ENCODE peak calls at places on chromosome 5, in five cellular contexts. O is mesothelial cell of epicardium, D is mucosa of descending colon, V is lung, R is AG04449. K is an unnamed sample.
A peak's percentile ranks its signal among the peaks of the same experiment; 100 is the strongest.

GRCh38 chr5:149931992-149932436 is 12.6 kb downstream of the PDE6A start:
- DNase-seq in D (no peak), O (no peak), V (no peak), R (no peak), K (no peak)

GRCh38 chr5:179120951-179121666 is 60.9 kb downstream of the ZNF354C start:
- DNase-seq in R (no peak), V (peak; percentile 13), O (no peak), D (no peak), K (no peak)

GRCh38 chr5:61440086-61440485 is 108.0 kb downstream of the ZSWIM6 start:
- DNase-seq in O (no peak), D (no peak), V (no peak), R (no peak), K (no peak)

GRCh38 chr5:98816574-98817222 is 43.2 kb downstream of the RGMB start:
- DNase-seq in O (no peak), V (peak; percentile 76), D (peak; percentile 42), R (no peak), K (no peak)

GRCh38 chr5:148107608-148108007 is 43.8 kb downstream of the SPINK5 start:
- DNase-seq in D (no peak), R (no peak), O (no peak), V (no peak), K (no peak)

GRCh38 chr5:39485075-39485474 is 60.3 kb upstream of the DAB2 start:
- DNase-seq in V (no peak), R (no peak), D (no peak), O (no peak), K (no peak)

GRCh38 chr5:172285226-172286143 is 1.9 kb upstream of the UBTD2 start:
- DNase-seq in V (no peak), O (no peak), D (no peak), R (no peak), K (no peak)

GRCh38 chr5:107468286-107468685 is 202.5 kb downstream of the EFNA5 start:
- DNase-seq in D (no peak), O (no peak), R (no peak), V (no peak), K (no peak)

GRCh38 chr5:75736273-75736672 is 19.0 kb upstream of the POC5 start:
- DNase-seq in R (no peak), D (no peak), V (no peak), O (no peak), K (no peak)

GRCh38 chr5:83255268-83255667 is 177.9 kb downstream of the XRCC4 start:
- DNase-seq in D (no peak), O (no peak), R (peak; percentile 5), V (no peak), K (no peak)

GRCh38 chr5:151628112-151628823 is 37.1 kb upstream of the FAT2 start:
- DNase-seq in O (no peak), V (no peak), D (no peak), R (peak; percentile 21), K (no peak)

GRCh38 chr5:126695081-126695480 is 81.9 kb upstream of the LMNB1 start:
- DNase-seq in R (no peak), D (no peak), V (no peak), O (no peak), K (no peak)

GRCh38 chr5:160837749-160838593 is 14.0 kb downstream of the ATP10B start:
- DNase-seq in D (no peak), O (no peak), R (no peak), V (no peak), K (no peak)

GRCh38 chr5:58905944-58906343 is 323.1 kb downstream of the RAB3C start:
- DNase-seq in V (no peak), R (no peak), O (no peak), D (no peak), K (no peak)

GRCh38 chr5:58901271-58901670 is 318.4 kb downstream of the RAB3C start:
- DNase-seq in D (no peak), V (no peak), R (no peak), O (no peak), K (no peak)

GRCh38 chr5:58904737-58905136 is 321.9 kb downstream of the RAB3C start:
- DNase-seq in D (no peak), V (no peak), R (no peak), O (no peak), K (no peak)

GRCh38 chr5:58902305-58902704 is 319.4 kb downstream of the RAB3C start:
- DNase-seq in V (no peak), D (no peak), O (no peak), R (no peak), K (no peak)

GRCh38 chr5:58902765-58903164 is 319.9 kb downstream of the RAB3C start:
- DNase-seq in O (no peak), D (no peak), V (no peak), R (no peak), K (no peak)
- TF ChIP-seq CTCF in O (no peak), D (no peak), V (no peak), R (no peak), K (no peak)

GRCh38 chr5:173785866-173786265 is 102.3 kb upstream of the CPEB4 start:
- DNase-seq in O (no peak), V (no peak), R (no peak), D (no peak), K (no peak)

GRCh38 chr5:173789031-173789920 is 98.9 kb upstream of the CPEB4 start:
- DNase-seq in O (no peak), R (no peak), D (no peak), V (no peak), K (no peak)

GRCh38 chr5:173790177-173790719 is 97.9 kb upstream of the CPEB4 start:
- DNase-seq in V (no peak), R (no peak), O (no peak), D (no peak), K (no peak)

GRCh38 chr5:173785421-173785820 is 102.7 kb upstream of the CPEB4 start:
- DNase-seq in D (no peak), V (no peak), R (no peak), O (no peak), K (no peak)

GRCh38 chr5:173786296-173787187 is 101.6 kb upstream of the CPEB4 start:
- DNase-seq in D (no peak), O (no peak), V (no peak), R (no peak), K (no peak)
- TF ChIP-seq CTCF in D (no peak), O (no peak), V (no peak), R (no peak), K (no peak)

GRCh38 chr5:134141346-134142050 is 27.0 kb downstream of the TCF7 start:
- DNase-seq in V (no peak), D (peak; percentile 18), O (no peak), R (no peak), K (no peak)
- TF ChIP-seq CTCF in V (no peak), D (no peak), O (no peak), R (peak; percentile 44), K (no peak)

DNA sequence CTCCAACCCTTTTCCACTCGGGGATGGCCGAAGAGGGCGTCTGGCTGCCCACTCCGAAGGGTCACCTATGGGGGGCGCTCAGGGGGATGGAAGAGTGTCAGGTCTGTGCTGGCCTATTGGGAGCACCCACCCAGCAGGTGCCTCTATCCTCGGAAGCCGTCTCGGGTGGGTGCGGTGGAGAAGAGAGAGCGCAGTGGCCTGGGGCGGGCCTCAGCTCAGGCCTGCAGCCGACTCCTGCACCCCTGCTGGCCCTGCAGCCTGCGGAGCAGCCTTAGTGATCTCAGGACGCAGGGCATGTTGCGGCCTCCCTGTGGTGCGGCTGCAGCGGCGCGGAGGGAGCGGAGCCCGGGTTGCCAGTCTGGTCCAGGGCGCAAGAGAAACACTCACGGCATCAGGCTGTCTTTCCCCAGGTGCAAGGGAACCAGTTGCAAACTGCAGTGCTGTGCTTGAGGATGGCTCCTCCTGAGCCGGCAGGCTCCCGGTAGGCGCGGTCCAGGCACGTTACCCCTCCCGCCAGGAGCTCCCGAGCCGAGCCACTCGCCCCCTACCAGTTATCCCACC is 1.5 kb upstream of the IRX2 start:
- DNase-seq in R (no peak), D (no peak), V (no peak), O (no peak), K (no peak)
- TF ChIP-seq CTCF in R (peak; percentile 9), D (no peak), V (no peak), O (no peak), K (peak; percentile 18)

DNA sequence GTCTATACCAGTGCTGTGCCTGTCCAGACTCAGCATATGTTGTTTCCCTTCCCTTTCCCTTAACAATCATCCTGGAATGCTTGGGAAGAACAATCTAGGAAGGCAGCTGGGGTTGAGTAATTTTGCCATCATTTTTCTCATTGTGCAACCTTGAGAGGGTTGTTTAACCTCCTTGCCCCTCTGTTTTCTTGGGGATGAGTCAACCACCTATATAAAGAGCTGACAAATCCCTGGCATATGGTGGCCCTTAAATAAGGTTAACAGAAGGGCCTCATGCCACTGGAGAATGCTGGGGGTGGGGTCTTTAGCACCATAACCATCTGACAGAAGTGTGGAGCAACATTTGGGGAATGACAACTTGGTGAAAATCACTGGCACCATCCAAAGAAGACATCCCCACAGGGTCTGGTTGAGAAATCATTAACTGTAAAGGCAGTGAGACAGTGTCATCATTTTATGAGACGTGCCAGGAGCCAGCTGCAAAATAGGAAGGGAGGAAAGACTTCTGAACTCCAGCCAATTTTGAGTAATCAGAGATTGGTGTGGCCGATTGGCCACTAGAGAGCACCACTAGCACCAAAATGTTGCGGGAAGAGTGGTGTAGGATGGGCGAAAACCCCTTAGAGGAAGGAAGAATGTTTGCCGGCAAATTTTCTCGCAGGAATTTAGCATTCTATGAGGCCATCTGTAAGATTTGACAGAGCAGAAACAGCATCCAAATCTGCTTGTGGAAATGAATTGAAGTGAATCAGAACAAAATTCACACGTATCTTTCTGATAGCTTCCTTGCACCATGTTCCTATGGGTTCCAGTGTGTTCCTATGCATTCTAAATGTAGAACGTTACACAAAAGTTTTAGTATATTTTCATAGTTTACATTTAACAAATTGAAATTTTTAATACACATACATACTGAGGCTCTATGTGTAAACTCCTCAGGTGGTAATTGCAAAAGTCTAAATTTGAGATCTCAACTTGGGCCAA is 113.8 kb downstream of the MSX2 start:
- DNase-seq in D (no peak), R (peak; percentile 54), V (peak; percentile 29), O (no peak), K (peak; percentile 4)
- TF ChIP-seq CTCF in D (no peak), R (no peak), V (no peak), O (no peak), K (peak; percentile 45)

DNA sequence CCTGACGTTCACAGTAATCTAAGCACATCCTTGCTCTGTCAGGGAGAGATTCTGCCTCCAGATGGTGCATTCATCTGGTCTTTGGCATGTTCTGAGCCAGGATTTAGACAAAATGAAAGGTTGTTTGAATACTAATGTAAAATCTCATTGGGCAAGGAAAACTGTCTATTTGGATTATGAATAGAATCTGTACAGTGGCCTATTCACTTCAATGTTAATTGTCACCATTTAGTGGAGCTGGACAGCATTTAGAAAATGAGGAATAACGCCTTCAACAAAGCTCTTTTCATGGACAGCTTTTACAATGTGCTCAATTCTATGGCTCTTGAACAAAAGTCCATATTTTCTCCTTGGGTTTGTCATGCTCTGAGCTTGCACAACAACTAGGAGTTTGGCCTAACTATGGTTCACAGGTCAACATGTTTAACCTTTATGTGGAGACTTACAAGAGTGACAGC is 28.9 kb downstream of the ARHGEF28 start:
- DNase-seq in V (no peak), D (no peak), R (no peak), O (no peak), K (no peak)
- TF ChIP-seq CTCF in V (no peak), D (no peak), R (no peak), O (no peak), K (no peak)

GRCh38 chr5:132754947-132755346 is 7.7 kb downstream of the CCNI2 start:
- DNase-seq in V (no peak), O (no peak), D (no peak), R (no peak), K (no peak)
- TF ChIP-seq CTCF in V (no peak), O (no peak), D (no peak), R (peak; percentile 20), K (peak; percentile 37)

K was measured in neural crest cell.